ENCODE peak calls at places on chromosomes 11 and 22, in nine cellular contexts. I is NCI-H2081; P is fibroblast of mammary gland; Y is T-helper 2 cell; K is esophagus squamous epithelium; S is body of pancreas; E is adrenal gland; L is stimulated activated CD4-positive, alpha-beta T cell treated with anti-CD3 and anti-CD28 coated beads, Interleukin-1b, Interleukin-23, amount 100 ng/mL, for 4 hours; F is iPS DF 6.9. X is an unnamed sample.

GRCh38 chr11:6452219-6452618 is 11.4 kb upstream of the HPX start:
- DNase-seq in I (no peak), P (peak; percentile 69), L (no peak), F (no peak), S (no peak), E (no peak), Y (no peak), K (no peak), X (peak; percentile 89)

GRCh38 chr11:1747753-1748466 is 2.5 kb downstream of the IFITM10 start:
- DNase-seq in L (no peak), S (no peak), F (no peak), Y (no peak), P (no peak), E (peak; percentile 74), K (no peak), I (no peak), X (no peak)

GRCh38 chr11:10564692-10565318 is 3.7 kb downstream of the LYVE1 start:
- DNase-seq in E (no peak), S (no peak), L (no peak), Y (no peak), K (no peak), P (peak; percentile 23), F (no peak), I (no peak), X (no peak)

GRCh38 chr11:111064118-111064517 is 181.4 kb upstream of the POU2AF2 start:
- DNase-seq in E (no peak), I (no peak), L (no peak), Y (no peak), K (no peak), S (no peak), P (peak; percentile 47), F (no peak), X (peak; percentile 53)

GRCh38 chr22:26995222-26995621 is 337.8 kb downstream of the MIAT start:
- DNase-seq in E (no peak), P (no peak), Y (no peak), I (peak; percentile 9), S (peak; percentile 81), K (no peak), L (no peak), F (no peak), X (no peak)

GRCh38 chr22:37638351-37639069 is 959 bp upstream of the SH3BP1 start:
- DNase-seq in E (no peak), Y (peak; percentile 67), K (no peak), L (no peak), F (no peak), S (no peak), I (no peak), P (no peak), X (no peak)

GRCh38 chr22:44378380-44378779 is 65.6 kb upstream of the SHISAL1 start:
- DNase-seq in K (no peak), P (no peak), Y (no peak), F (no peak), L (no peak), E (no peak), I (no peak), S (no peak), X (no peak)

GRCh38 chr22:20009018-20009482 is 7.6 kb downstream of the ARVCF start:
- DNase-seq in E (no peak), F (no peak), I (no peak), P (no peak), L (no peak), S (no peak), Y (no peak), K (no peak), X (no peak)

GRCh38 chr11:9228086-9228485 is 37.1 kb downstream of the DENND5A start:
- DNase-seq in I (no peak), S (no peak), F (no peak), P (no peak), Y (no peak), E (no peak), K (no peak), L (no peak), X (no peak)

GRCh38 chr11:38594881-38595280 is 1996.8 kb upstream of the RAG2 start:
- DNase-seq in I (no peak), S (no peak), P (no peak), K (no peak), E (no peak), F (no peak), Y (no peak), L (no peak), X (no peak)

GRCh38 chr11:60924110-60924905 is at the start of gene TMEM132A:
- DNase-seq in K (no peak), L (no peak), I (peak; percentile 79), E (peak; percentile 75), P (peak; percentile 54), S (peak; percentile 78), F (peak; percentile 47), Y (no peak), X (peak; percentile 38)

GRCh38 chr11:63911440-63911839 is 5.5 kb downstream of the RCOR2 start:
- DNase-seq in I (no peak), S (no peak), P (no peak), K (no peak), Y (no peak), F (no peak), L (no peak), E (no peak), X (no peak)

GRCh38 chr11:64754919-64755662 is 4.7 kb downstream of the PYGM start:
- DNase-seq in F (no peak), K (no peak), L (no peak), I (no peak), Y (no peak), E (no peak), P (no peak), S (no peak), X (no peak)

GRCh38 chr11:134517621-134518293 is 105.7 kb upstream of the B3GAT1 start:
- DNase-seq in P (no peak), E (no peak), F (no peak), L (no peak), S (peak; percentile 9), I (no peak), K (no peak), Y (no peak), X (no peak)

GRCh38 chr11:128874406-128874805 is 7.3 kb upstream of the KCNJ1 start:
- DNase-seq in L (no peak), I (no peak), Y (no peak), K (no peak), F (no peak), E (no peak), S (no peak), P (peak; percentile 19), X (no peak)

GRCh38 chr22:39592104-39593060 is 21.8 kb downstream of the CACNA1I start:
- DNase-seq in L (no peak), K (no peak), Y (no peak), S (peak; percentile 85), P (peak; percentile 70), I (no peak), E (peak; percentile 87), F (no peak), X (peak; percentile 11)

GRCh38 chr11:20353829-20354434 is 9.6 kb upstream of the HTATIP2 start:
- DNase-seq in Y (no peak), K (no peak), P (peak; percentile 57), L (peak; percentile 12), I (peak; percentile 44), E (no peak), S (peak; percentile 28), F (no peak), X (peak; percentile 22)

GRCh38 chr11:79422866-79423265 is 18.0 kb downstream of the TENM4 start:
- DNase-seq in K (no peak), E (no peak), Y (no peak), F (no peak), I (no peak), L (no peak), P (no peak), S (no peak), X (no peak)

GRCh38 chr11:24253237-24253760 is 243.6 kb upstream of the LUZP2 start:
- DNase-seq in P (no peak), S (no peak), K (no peak), E (no peak), Y (no peak), I (no peak), F (no peak), L (no peak), X (no peak)

GRCh38 chr11:8206251-8207079 is 37.6 kb upstream of the RIC3 start:
- DNase-seq in E (no peak), Y (no peak), L (no peak), K (no peak), F (no peak), P (no peak), S (peak; percentile 54), I (no peak), X (no peak)

GRCh38 chr11:32333335-32333991 is 101.9 kb downstream of the WT1 start:
- DNase-seq in Y (peak; percentile 5), K (no peak), F (no peak), L (peak; percentile 6), S (peak; percentile 75), E (peak; percentile 54), I (no peak), P (peak; percentile 48), X (peak; percentile 36)

GRCh38 chr11:65879622-65880021 is at the start of gene CTSW:
- DNase-seq in Y (peak; percentile 57), K (no peak), F (no peak), I (no peak), S (no peak), E (no peak), L (no peak), P (no peak), X (no peak)

X was measured in stromal cell of bone marrow.